ENCODE peak calls at places on chromosome 14, in eight cellular contexts. B is NCI-H1417 treated with DMSO at 0.1 percent for 48 hours; D is lung microvascular endothelial cell; Z is activated CD8-positive, alpha-beta memory T cell treated with anti-CD3 and anti-CD28 coated beads, Interleukin-2, amount 50 U/mL, for 48 hours; O is heart right ventricle; R is fibroblast of lung; E is GOT3; P is mesothelial cell of epicardium. Y is an unnamed sample.
A peak's percentile ranks its signal among the peaks of the same experiment; 100 is the strongest.

GRCh38 chr14:71063351-71063750 is 156.1 kb downstream of the PCNX1 start:
- DNase-seq in B (no peak), D (no peak), Z (no peak), O (no peak), R (no peak), E (no peak), P (no peak), Y (no peak)

GRCh38 chr14:75282166-75282547 is 3.5 kb downstream of the FOS start:
- DNase-seq in B (no peak), D (peak; percentile 71), Z (no peak), O (no peak), R (peak; percentile 56), E (no peak), P (no peak), Y (no peak)

GRCh38 chr14:97275276-97275675 is 478.1 kb downstream of the VRK1 start:
- DNase-seq in B (no peak), D (no peak), Z (no peak), O (no peak), R (no peak), E (no peak), P (no peak), Y (no peak)

GRCh38 chr14:54762296-54762695 is 140.3 kb downstream of the GCH1 start:
- DNase-seq in B (no peak), D (no peak), Z (no peak), O (no peak), R (peak; percentile 9), E (no peak), P (no peak), Y (no peak)

GRCh38 chr14:72615511-72616121 is 278.3 kb downstream of the DPF3 start:
- DNase-seq in B (no peak), D (peak; percentile 76), Z (no peak), O (no peak), R (peak; percentile 26), E (no peak), P (no peak), Y (no peak)

GRCh38 chr14:22532345-22533056 is 56.5 kb downstream of the DAD1 start:
- DNase-seq in B (no peak), D (no peak), Z (no peak), O (no peak), R (peak; percentile 28), E (no peak), P (no peak), Y (no peak)

GRCh38 chr14:24430143-24430681 is 458 bp downstream of the KHNYN start:
- DNase-seq in B (no peak), D (peak; percentile 76), Z (peak; percentile 82), O (peak; percentile 86), R (peak; percentile 79), E (peak; percentile 49), P (no peak), Y (no peak)

GRCh38 chr14:67566908-67567307 is 33.2 kb downstream of the PIGH start:
- DNase-seq in B (no peak), D (no peak), Z (no peak), O (no peak), R (peak; percentile 25), E (no peak), P (no peak), Y (no peak)

GRCh38 chr14:92960706-92961566 is 38.0 kb downstream of the CHGA start:
- DNase-seq in B (no peak), D (no peak), Z (no peak), O (no peak), R (no peak), E (no peak), P (no peak), Y (no peak)

Y was measured in cortex of kidney.